ENCODE peak calls at places on chromosomes 6 and 20, in five cellular contexts. One of them, this sample, is unnamed. For H3K36me3, the result is how much of the 10 kb centered on the place peaks cover.

GRCh38 chr6:128767150-128767549 is 115.8 kb upstream of the LAMA2 start:
- DNase-seq in BE2C: no peak
- DNase-seq in MM.1S: no peak
- DNase-seq in psoas muscle: no peak
- DNase-seq in astrocyte: no peak
- DNase-seq in this sample: no peak

GRCh38 chr6:134198093-134198492 is 119.8 kb downstream of the SGK1 start:
- DNase-seq in astrocyte: peak
- DNase-seq in BE2C: no peak
- DNase-seq in MM.1S: no peak
- DNase-seq in psoas muscle: no peak
- DNase-seq in this sample: no peak

GRCh38 chr6:99514089-99514488 is 1.1 kb downstream of the USP45 start:
- DNase-seq in astrocyte: no peak
- DNase-seq in MM.1S: no peak
- DNase-seq in BE2C: no peak
- DNase-seq in psoas muscle: no peak
- DNase-seq in this sample: no peak

GRCh38 chr20:32970973-32971300 is 33.3 kb downstream of the SUN5 start:
- DNase-seq in MM.1S: no peak
- DNase-seq in BE2C: no peak
- DNase-seq in astrocyte: no peak
- DNase-seq in psoas muscle: no peak
- DNase-seq in this sample: no peak

GRCh38 chr6:1105833-1106400 is 206.0 kb upstream of the FOXQ1 start:
- DNase-seq in psoas muscle: no peak
- DNase-seq in astrocyte: no peak
- DNase-seq in BE2C: no peak
- DNase-seq in MM.1S: no peak
- DNase-seq in this sample: no peak

GRCh38 chr6:101294051-101294638 is 99.4 kb upstream of the GRIK2 start:
- DNase-seq in psoas muscle: no peak
- DNase-seq in MM.1S: no peak
- DNase-seq in astrocyte: peak
- DNase-seq in BE2C: no peak
- DNase-seq in this sample: no peak

GRCh38 chr20:58032599-58032998 is 195.9 kb downstream of the ANKRD60 start:
- DNase-seq in psoas muscle: no peak
- DNase-seq in astrocyte: no peak
- DNase-seq in MM.1S: no peak
- DNase-seq in BE2C: no peak
- DNase-seq in this sample: no peak

GRCh38 chr20:32427996-32428395 is 69.9 kb downstream of the ASXL1 start:
- DNase-seq in psoas muscle: no peak
- DNase-seq in MM.1S: no peak
- DNase-seq in BE2C: no peak
- DNase-seq in astrocyte: no peak
- DNase-seq in this sample: no peak

GRCh38 chr6:134077301-134077700 is 24.9 kb upstream of the SLC2A12 start:
- DNase-seq in psoas muscle: no peak
- DNase-seq in astrocyte: peak
- DNase-seq in MM.1S: no peak
- DNase-seq in BE2C: no peak
- DNase-seq in this sample: no peak

GRCh38 chr6:32665621-32666140 is 776 bp downstream of the HLA-DQB1 start:
- DNase-seq in BE2C: no peak
- DNase-seq in astrocyte: no peak
- DNase-seq in psoas muscle: no peak
- DNase-seq in MM.1S: no peak
- DNase-seq in this sample: no peak

GRCh38 chr6:135906542-135906941 is 55.0 kb downstream of the PDE7B start:
- DNase-seq in astrocyte: peak
- DNase-seq in psoas muscle: no peak
- DNase-seq in BE2C: no peak
- DNase-seq in MM.1S: no peak
- DNase-seq in this sample: no peak

GRCh38 chr20:17663040-17663399 is 19.0 kb downstream of the RRBP1 start:
- DNase-seq in psoas muscle: no peak
- DNase-seq in astrocyte: no peak
- DNase-seq in MM.1S: no peak
- DNase-seq in BE2C: no peak
- DNase-seq in this sample: no peak

DNA sequence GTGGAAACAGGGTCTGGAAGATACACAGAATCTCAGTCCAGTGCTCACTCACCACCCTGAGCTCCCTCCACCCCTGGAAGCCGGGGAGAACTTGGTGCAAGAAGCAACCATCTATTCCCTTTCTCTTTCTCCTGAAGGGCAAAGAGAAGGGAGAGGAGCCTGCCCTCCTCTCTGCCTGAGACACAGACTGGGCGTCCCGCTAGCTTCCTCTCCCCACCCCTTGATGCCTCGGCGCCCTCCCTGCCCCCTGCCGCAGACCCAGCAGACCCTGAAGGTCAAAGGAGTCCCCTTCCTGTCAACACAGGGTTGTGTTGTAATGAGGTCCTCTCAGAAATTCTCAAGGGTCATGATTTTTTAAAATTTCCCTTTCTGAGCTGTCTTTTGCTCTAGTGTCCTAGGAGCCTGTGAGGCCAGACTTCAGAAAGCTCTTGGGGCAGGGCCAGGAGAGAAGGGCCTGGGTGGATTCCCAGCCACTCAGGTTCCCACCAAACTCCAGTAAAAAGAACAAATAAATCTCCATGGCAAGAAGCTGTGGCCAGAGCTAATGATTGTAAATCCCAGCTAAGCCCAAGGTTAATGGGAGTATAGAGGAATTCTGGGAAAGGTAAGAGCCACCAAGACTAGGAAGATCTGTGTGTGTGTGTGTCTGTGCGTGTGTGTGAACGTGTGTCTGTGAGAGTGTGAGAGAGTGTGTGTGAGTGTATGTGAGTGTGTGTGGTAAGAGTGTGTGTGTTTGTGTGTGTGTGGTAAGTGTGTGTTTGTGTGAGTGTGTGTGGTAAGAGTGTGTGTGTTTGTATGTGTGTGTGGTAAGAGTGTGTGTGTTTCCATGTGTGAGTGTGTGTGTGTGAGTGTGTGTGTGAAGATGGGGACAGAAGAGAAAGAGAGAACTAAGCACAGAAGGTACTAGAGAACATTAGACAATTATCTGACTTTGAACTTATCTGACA is 1.0 kb upstream of the JPH2 start:
- DNase-seq in psoas muscle: no peak
- DNase-seq in MM.1S: no peak
- DNase-seq in astrocyte: no peak
- DNase-seq in BE2C: no peak
- DNase-seq in this sample: peak
- H3K4me3 ChIP-seq in psoas muscle: peak
- H3K4me3 ChIP-seq in MM.1S: no peak
- H3K4me3 ChIP-seq in astrocyte: peak
- H3K4me3 ChIP-seq in BE2C: peak
- H3K4me3 ChIP-seq in this sample: peak

DNA sequence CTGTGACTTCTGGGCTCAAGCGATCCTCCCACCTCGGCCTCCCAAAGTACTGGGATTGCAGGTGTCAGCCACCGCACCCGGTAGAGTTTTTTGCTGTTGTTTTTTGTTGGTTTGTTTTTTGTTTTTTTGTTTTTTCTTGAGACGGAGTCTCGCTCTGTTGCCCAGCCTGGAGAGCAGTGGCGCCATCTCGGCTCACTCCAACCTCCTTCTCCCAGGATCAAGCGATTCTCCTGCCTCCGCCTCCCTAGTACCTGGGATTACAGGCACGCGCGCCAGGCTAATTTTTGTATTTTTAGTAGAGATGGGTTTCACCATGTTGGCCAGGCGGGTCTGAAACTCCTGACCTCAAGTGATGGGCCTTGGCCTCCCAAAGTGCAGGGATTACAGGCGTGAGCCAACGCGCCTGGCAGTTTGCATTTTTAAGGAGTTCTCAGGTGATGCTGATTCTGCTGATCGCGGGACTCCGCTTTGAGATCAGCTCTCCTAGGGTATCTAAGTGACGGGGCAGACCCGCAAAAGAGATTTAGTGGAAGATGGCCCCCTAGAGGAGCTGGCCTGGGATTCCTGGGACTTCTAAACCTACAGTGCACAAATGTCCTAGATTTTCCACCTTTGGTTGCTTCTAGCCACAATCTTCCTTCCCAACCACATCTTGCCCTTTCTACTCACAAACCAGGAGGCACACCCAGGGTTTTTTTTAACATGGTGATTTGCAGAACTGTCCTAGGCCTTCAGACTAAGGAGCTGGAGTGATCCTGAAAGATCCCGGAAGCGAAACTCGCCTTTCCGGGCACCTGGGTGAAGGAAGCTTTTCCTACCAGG is 45.2 kb downstream of the DPPA5 start:
- DNase-seq in psoas muscle: no peak
- DNase-seq in astrocyte: no peak
- DNase-seq in BE2C: no peak
- DNase-seq in MM.1S: no peak
- DNase-seq in this sample: no peak
- TF ChIP-seq CTCF in psoas muscle: no peak
- TF ChIP-seq CTCF in astrocyte: no peak
- TF ChIP-seq CTCF in BE2C: no peak
- TF ChIP-seq CTCF in MM.1S: no peak
- TF ChIP-seq CTCF in this sample: peak

DNA sequence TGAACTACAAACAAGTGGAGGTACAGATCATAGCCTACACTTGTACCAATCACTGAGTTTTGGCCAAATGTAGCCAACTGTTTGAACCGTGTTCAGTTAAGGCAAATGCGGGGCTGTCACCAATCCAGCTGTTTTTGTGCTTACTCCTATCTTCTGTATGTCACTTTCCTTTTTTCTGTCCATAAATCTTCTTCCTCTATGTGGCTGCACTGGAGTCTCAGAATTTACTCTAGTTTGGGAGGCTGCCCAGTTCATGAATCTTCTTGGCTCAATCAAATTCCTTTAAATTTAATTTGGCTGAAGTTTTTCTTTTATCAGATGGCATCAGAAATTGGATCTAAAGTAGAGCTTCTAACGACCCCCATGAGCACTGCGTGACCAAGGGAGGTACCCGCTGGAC is 11.7 kb upstream of the STX7 start:
- DNase-seq in psoas muscle: no peak
- DNase-seq in BE2C: no peak
- DNase-seq in MM.1S: no peak
- DNase-seq in astrocyte: no peak
- DNase-seq in this sample: no peak
- H3K36me3 ChIP-seq in psoas muscle: under half
- H3K36me3 ChIP-seq in BE2C: under half
- H3K36me3 ChIP-seq in MM.1S: under half
- H3K36me3 ChIP-seq in astrocyte: under half
- H3K36me3 ChIP-seq in this sample: under half

GRCh38 chr6:79042088-79042798 is 35.8 kb downstream of the PHIP start:
- DNase-seq in psoas muscle: no peak
- DNase-seq in MM.1S: peak
- DNase-seq in BE2C: no peak
- DNase-seq in astrocyte: no peak
- DNase-seq in this sample: no peak
- H3K4me3 ChIP-seq in psoas muscle: no peak
- H3K4me3 ChIP-seq in MM.1S: no peak
- H3K4me3 ChIP-seq in BE2C: no peak
- H3K4me3 ChIP-seq in astrocyte: no peak
- H3K4me3 ChIP-seq in this sample: no peak

GRCh38 chr6:141607956-141608355 is 524.8 kb upstream of the GJE1 start:
- DNase-seq in psoas muscle: no peak
- DNase-seq in MM.1S: no peak
- DNase-seq in astrocyte: no peak
- DNase-seq in BE2C: no peak
- DNase-seq in this sample: no peak

GRCh38 chr6:141610741-141611140 is 522.0 kb upstream of the GJE1 start:
- DNase-seq in astrocyte: peak
- DNase-seq in psoas muscle: no peak
- DNase-seq in BE2C: no peak
- DNase-seq in MM.1S: no peak
- DNase-seq in this sample: no peak
- TF ChIP-seq CTCF in astrocyte: peak
- TF ChIP-seq CTCF in psoas muscle: no peak
- TF ChIP-seq CTCF in BE2C: no peak
- TF ChIP-seq CTCF in MM.1S: no peak
- TF ChIP-seq CTCF in this sample: peak